ENCODE peak calls at places on chromosomes 11 and 22, in eight cellular contexts. One of them, this sample, is unnamed. For H3K4me1, the result is how much of the 10 kb centered on the place peaks cover.

GRCh38 chr11:18540207-18541009 is 13.7 kb upstream of the TSG101 start:
- DNase-seq in suprapubic skin: no peak
- DNase-seq in PC-9: peak
- DNase-seq in MM.1S: peak
- DNase-seq in CD4-positive, alpha-beta memory T cell: peak
- DNase-seq in pancreas: no peak
- DNase-seq in neuronal stem cell: no peak
- DNase-seq in GM23338: peak
- DNase-seq in this sample: no peak

GRCh38 chr11:118605116-118605867 is 2.1 kb upstream of the PHLDB1 start:
- DNase-seq in suprapubic skin: no peak
- DNase-seq in PC-9: no peak
- DNase-seq in MM.1S: no peak
- DNase-seq in CD4-positive, alpha-beta memory T cell: no peak
- DNase-seq in pancreas: no peak
- DNase-seq in neuronal stem cell: no peak
- DNase-seq in GM23338: peak
- DNase-seq in this sample: peak

GRCh38 chr11:96393753-96394348 is 4.0 kb downstream of the JRKL start:
- DNase-seq in suprapubic skin: no peak
- DNase-seq in PC-9: no peak
- DNase-seq in MM.1S: peak
- DNase-seq in CD4-positive, alpha-beta memory T cell: peak
- DNase-seq in pancreas: no peak
- DNase-seq in neuronal stem cell: no peak
- DNase-seq in GM23338: peak
- DNase-seq in this sample: no peak

GRCh38 chr11:65435330-65435931 is 12.8 kb downstream of the NEAT1 start:
- DNase-seq in suprapubic skin: peak
- DNase-seq in PC-9: no peak
- DNase-seq in MM.1S: no peak
- DNase-seq in CD4-positive, alpha-beta memory T cell: no peak
- DNase-seq in pancreas: no peak
- DNase-seq in neuronal stem cell: no peak
- DNase-seq in GM23338: no peak
- DNase-seq in this sample: no peak

GRCh38 chr22:35037089-35037488 is 28.9 kb upstream of the ISX start:
- DNase-seq in suprapubic skin: no peak
- DNase-seq in PC-9: no peak
- DNase-seq in MM.1S: peak
- DNase-seq in CD4-positive, alpha-beta memory T cell: no peak
- DNase-seq in pancreas: no peak
- DNase-seq in neuronal stem cell: peak
- DNase-seq in GM23338: peak
- DNase-seq in this sample: no peak

GRCh38 chr11:120031156-120031555 is 106.8 kb downstream of the TRIM29 start:
- DNase-seq in suprapubic skin: no peak
- DNase-seq in PC-9: no peak
- DNase-seq in MM.1S: no peak
- DNase-seq in CD4-positive, alpha-beta memory T cell: no peak
- DNase-seq in pancreas: no peak
- DNase-seq in neuronal stem cell: no peak
- DNase-seq in GM23338: no peak
- DNase-seq in this sample: no peak

GRCh38 chr22:18931905-18932652 is 4.0 kb downstream of the PRODH start:
- DNase-seq in suprapubic skin: no peak
- DNase-seq in PC-9: no peak
- DNase-seq in MM.1S: no peak
- DNase-seq in CD4-positive, alpha-beta memory T cell: no peak
- DNase-seq in pancreas: no peak
- DNase-seq in neuronal stem cell: no peak
- DNase-seq in GM23338: no peak
- DNase-seq in this sample: no peak

GRCh38 chr11:117704416-117705150 is 92.4 kb downstream of the DSCAML1 start:
- DNase-seq in suprapubic skin: no peak
- DNase-seq in PC-9: no peak
- DNase-seq in MM.1S: no peak
- DNase-seq in CD4-positive, alpha-beta memory T cell: no peak
- DNase-seq in pancreas: no peak
- DNase-seq in neuronal stem cell: no peak
- DNase-seq in GM23338: no peak
- DNase-seq in this sample: no peak

GRCh38 chr22:37019309-37020191 is at the start of the genes MPST and TST:
- DNase-seq in suprapubic skin: no peak
- DNase-seq in PC-9: peak
- DNase-seq in MM.1S: peak
- DNase-seq in CD4-positive, alpha-beta memory T cell: peak
- DNase-seq in pancreas: peak
- DNase-seq in neuronal stem cell: peak
- DNase-seq in GM23338: peak
- DNase-seq in this sample: peak

GRCh38 chr11:75524576-75525432 is 937 bp downstream of the GDPD5 start:
- DNase-seq in suprapubic skin: no peak
- DNase-seq in PC-9: no peak
- DNase-seq in MM.1S: no peak
- DNase-seq in CD4-positive, alpha-beta memory T cell: peak
- DNase-seq in pancreas: peak
- DNase-seq in neuronal stem cell: peak
- DNase-seq in GM23338: peak
- DNase-seq in this sample: no peak

GRCh38 chr22:32202539-32203180 is 2.2 kb downstream of the RFPL2 start:
- DNase-seq in suprapubic skin: no peak
- DNase-seq in PC-9: no peak
- DNase-seq in MM.1S: peak
- DNase-seq in CD4-positive, alpha-beta memory T cell: peak
- DNase-seq in pancreas: peak
- DNase-seq in neuronal stem cell: peak
- DNase-seq in GM23338: peak
- DNase-seq in this sample: peak

GRCh38 chr11:2912498-2912897 is 16.7 kb downstream of the PHLDA2 start:
- DNase-seq in suprapubic skin: no peak
- DNase-seq in PC-9: peak
- DNase-seq in MM.1S: no peak
- DNase-seq in CD4-positive, alpha-beta memory T cell: no peak
- DNase-seq in pancreas: peak
- DNase-seq in neuronal stem cell: no peak
- DNase-seq in GM23338: no peak
- DNase-seq in this sample: no peak

GRCh38 chr11:61273151-61274078 is 21.7 kb downstream of the VWCE start:
- DNase-seq in suprapubic skin: no peak
- DNase-seq in PC-9: no peak
- DNase-seq in MM.1S: no peak
- DNase-seq in CD4-positive, alpha-beta memory T cell: no peak
- DNase-seq in pancreas: no peak
- DNase-seq in neuronal stem cell: no peak
- DNase-seq in GM23338: no peak
- DNase-seq in this sample: no peak

GRCh38 chr11:113894421-113894996 is 10.1 kb upstream of the HTR3B start:
- DNase-seq in suprapubic skin: peak
- DNase-seq in PC-9: no peak
- DNase-seq in MM.1S: peak
- DNase-seq in CD4-positive, alpha-beta memory T cell: no peak
- DNase-seq in pancreas: no peak
- DNase-seq in neuronal stem cell: no peak
- DNase-seq in GM23338: no peak
- DNase-seq in this sample: peak

GRCh38 chr11:20355221-20356219 is 8.0 kb upstream of the HTATIP2 start:
- DNase-seq in suprapubic skin: no peak
- DNase-seq in PC-9: peak
- DNase-seq in MM.1S: peak
- DNase-seq in CD4-positive, alpha-beta memory T cell: peak
- DNase-seq in pancreas: no peak
- DNase-seq in neuronal stem cell: no peak
- DNase-seq in GM23338: peak
- DNase-seq in this sample: no peak

GRCh38 chr22:16960220-16960883 is 47.7 kb downstream of the GAB4 start:
- DNase-seq in suprapubic skin: no peak
- DNase-seq in PC-9: no peak
- DNase-seq in MM.1S: no peak
- DNase-seq in CD4-positive, alpha-beta memory T cell: no peak
- DNase-seq in pancreas: no peak
- DNase-seq in neuronal stem cell: no peak
- DNase-seq in GM23338: no peak
- DNase-seq in this sample: no peak

GRCh38 chr22:47034076-47034808 is 271.8 kb downstream of the TBC1D22A start:
- DNase-seq in suprapubic skin: no peak
- DNase-seq in PC-9: no peak
- DNase-seq in MM.1S: no peak
- DNase-seq in CD4-positive, alpha-beta memory T cell: no peak
- DNase-seq in pancreas: no peak
- DNase-seq in neuronal stem cell: no peak
- DNase-seq in GM23338: no peak
- DNase-seq in this sample: no peak

GRCh38 chr11:65423516-65424199 is 1.1 kb downstream of the NEAT1 start:
- DNase-seq in suprapubic skin: peak
- DNase-seq in PC-9: no peak
- DNase-seq in MM.1S: no peak
- DNase-seq in CD4-positive, alpha-beta memory T cell: peak
- DNase-seq in pancreas: no peak
- DNase-seq in neuronal stem cell: no peak
- DNase-seq in GM23338: no peak
- DNase-seq in this sample: peak

GRCh38 chr22:21443735-21444421 is 23.3 kb upstream of the TMEM191C start:
- DNase-seq in suprapubic skin: peak
- DNase-seq in PC-9: no peak
- DNase-seq in MM.1S: no peak
- DNase-seq in CD4-positive, alpha-beta memory T cell: no peak
- DNase-seq in pancreas: peak
- DNase-seq in neuronal stem cell: no peak
- DNase-seq in GM23338: no peak
- DNase-seq in this sample: peak

GRCh38 chr22:29854432-29854831 is 16.4 kb upstream of the ASCC2 start:
- DNase-seq in suprapubic skin: no peak
- DNase-seq in PC-9: no peak
- DNase-seq in MM.1S: no peak
- DNase-seq in CD4-positive, alpha-beta memory T cell: no peak
- DNase-seq in pancreas: no peak
- DNase-seq in neuronal stem cell: no peak
- DNase-seq in GM23338: no peak
- DNase-seq in this sample: no peak

GRCh38 chr11:93169950-93170561 is 27.7 kb downstream of the SLC36A4 start:
- DNase-seq in suprapubic skin: no peak
- DNase-seq in PC-9: no peak
- DNase-seq in MM.1S: peak
- DNase-seq in CD4-positive, alpha-beta memory T cell: no peak
- DNase-seq in pancreas: no peak
- DNase-seq in neuronal stem cell: no peak
- DNase-seq in GM23338: peak
- DNase-seq in this sample: no peak

GRCh38 chr22:40723396-40723933 is 44.2 kb downstream of the MCHR1 start:
- DNase-seq in suprapubic skin: no peak
- DNase-seq in PC-9: no peak
- DNase-seq in MM.1S: no peak
- DNase-seq in CD4-positive, alpha-beta memory T cell: no peak
- DNase-seq in pancreas: no peak
- DNase-seq in neuronal stem cell: no peak
- DNase-seq in GM23338: peak
- DNase-seq in this sample: no peak

GRCh38 chr22:33529424-33530113 is 390.7 kb downstream of the LARGE1 start:
- DNase-seq in suprapubic skin: no peak
- DNase-seq in PC-9: no peak
- DNase-seq in MM.1S: no peak
- DNase-seq in CD4-positive, alpha-beta memory T cell: no peak
- DNase-seq in pancreas: no peak
- DNase-seq in neuronal stem cell: no peak
- DNase-seq in GM23338: no peak
- DNase-seq in this sample: no peak
- H3K27ac ChIP-seq in suprapubic skin: no peak
- H3K27ac ChIP-seq in PC-9: no peak
- H3K27ac ChIP-seq in MM.1S: no peak
- H3K27ac ChIP-seq in CD4-positive, alpha-beta memory T cell: no peak
- H3K27ac ChIP-seq in pancreas: no peak
- H3K27ac ChIP-seq in neuronal stem cell: no peak
- H3K27ac ChIP-seq in GM23338: no peak
- H3K27ac ChIP-seq in this sample: no peak

DNA sequence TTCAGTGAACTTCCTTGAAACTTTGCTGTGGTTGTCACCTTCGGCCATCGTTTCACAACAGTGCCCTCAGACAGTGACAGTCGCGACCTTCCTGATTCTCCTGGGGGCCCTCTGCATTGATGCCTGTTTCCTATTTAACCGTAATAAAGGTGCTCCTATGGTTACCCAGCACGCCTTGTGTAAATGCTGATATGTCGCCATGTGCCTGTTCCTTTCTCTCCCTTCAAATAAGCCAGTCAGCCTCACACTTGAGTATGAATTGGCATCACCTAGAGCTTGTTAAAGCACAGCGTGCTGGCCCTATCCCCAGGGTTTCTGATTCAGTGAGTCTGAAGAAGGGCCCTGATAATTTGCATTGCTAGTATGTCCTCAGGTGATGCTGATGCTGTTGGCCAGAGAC is 104.8 kb downstream of the MICAL2 start:
- DNase-seq in suprapubic skin: no peak
- DNase-seq in PC-9: peak
- DNase-seq in MM.1S: no peak
- DNase-seq in CD4-positive, alpha-beta memory T cell: no peak
- DNase-seq in pancreas: no peak
- DNase-seq in neuronal stem cell: no peak
- DNase-seq in GM23338: peak
- DNase-seq in this sample: no peak
- H3K4me3 ChIP-seq in suprapubic skin: no peak
- H3K4me3 ChIP-seq in PC-9: no peak
- H3K4me3 ChIP-seq in MM.1S: no peak
- H3K4me3 ChIP-seq in CD4-positive, alpha-beta memory T cell: no peak
- H3K4me3 ChIP-seq in pancreas: no peak
- H3K4me3 ChIP-seq in neuronal stem cell: no peak
- H3K4me3 ChIP-seq in GM23338: no peak
- H3K4me3 ChIP-seq in this sample: no peak

GRCh38 chr11:33708970-33709369 is 8.3 kb upstream of the C11orf91 start:
- DNase-seq in suprapubic skin: no peak
- DNase-seq in PC-9: peak
- DNase-seq in MM.1S: peak
- DNase-seq in CD4-positive, alpha-beta memory T cell: no peak
- DNase-seq in pancreas: no peak
- DNase-seq in neuronal stem cell: no peak
- DNase-seq in GM23338: no peak
- DNase-seq in this sample: no peak
- H3K4me1 ChIP-seq in suprapubic skin: under half
- H3K4me1 ChIP-seq in PC-9: half or more
- H3K4me1 ChIP-seq in MM.1S: under half
- H3K4me1 ChIP-seq in CD4-positive, alpha-beta memory T cell: under half
- H3K4me1 ChIP-seq in pancreas: under half
- H3K4me1 ChIP-seq in neuronal stem cell: under half
- H3K4me1 ChIP-seq in GM23338: under half
- H3K4me1 ChIP-seq in this sample: half or more

DNA sequence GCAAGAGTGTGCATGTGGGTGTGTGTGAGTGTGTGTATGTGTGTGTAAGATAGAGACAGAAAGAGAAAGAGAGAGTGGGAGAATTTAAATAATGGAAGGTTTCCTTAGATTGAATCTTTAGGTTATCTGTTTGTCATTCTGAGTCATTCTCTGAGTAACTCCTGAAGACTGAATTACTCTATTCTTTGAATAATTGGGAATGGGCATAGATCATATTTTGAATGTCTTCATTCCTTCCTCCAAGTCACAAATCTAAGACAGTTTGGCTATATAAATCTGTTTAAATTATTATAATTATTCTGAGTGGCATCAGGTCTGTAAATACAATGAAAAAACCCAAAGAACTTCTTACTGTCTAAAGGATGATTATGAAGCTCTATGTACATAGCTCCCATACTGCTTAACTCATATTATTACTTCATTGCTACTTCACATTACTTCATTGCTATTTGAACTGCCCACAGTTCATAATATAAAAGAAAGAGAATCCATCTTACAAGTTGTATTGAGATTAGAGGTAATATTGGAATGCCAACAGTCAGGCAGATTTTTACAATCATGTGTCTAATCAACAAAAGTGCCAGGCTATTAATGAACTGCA is 346.6 kb upstream of the CCDC179 start:
- DNase-seq in suprapubic skin: no peak
- DNase-seq in PC-9: no peak
- DNase-seq in MM.1S: no peak
- DNase-seq in CD4-positive, alpha-beta memory T cell: no peak
- DNase-seq in pancreas: no peak
- DNase-seq in neuronal stem cell: no peak
- DNase-seq in GM23338: no peak
- DNase-seq in this sample: no peak
- H3K27ac ChIP-seq in suprapubic skin: no peak
- H3K27ac ChIP-seq in PC-9: no peak
- H3K27ac ChIP-seq in MM.1S: no peak
- H3K27ac ChIP-seq in CD4-positive, alpha-beta memory T cell: no peak
- H3K27ac ChIP-seq in pancreas: no peak
- H3K27ac ChIP-seq in neuronal stem cell: no peak
- H3K27ac ChIP-seq in GM23338: no peak
- H3K27ac ChIP-seq in this sample: no peak